ENCODE peak calls at places on chromosomes 13 and 19, in four cellular contexts. H is stimulated activated CD8-positive, alpha-beta memory T cell treated with anti-CD3 and anti-CD28 coated beads, Interleukin-12 subunit alpha, Interleukin-12 subunit beta, amount 100 ng/mL, for 1 hour; O is right cardiac atrium; T is IMR-90. B is an unnamed sample.

GRCh38 chr13:109208522-109208921 is 577.9 kb downstream of the IRS2 start:
- DNase-seq in H (no peak), T (no peak), O (no peak), B (no peak)

GRCh38 chr19:49850221-49850486 is 805 bp upstream of the PTOV1 start:
- DNase-seq in O (peak; percentile 50), H (no peak), T (no peak), B (no peak)

GRCh38 chr13:113665582-113666323 is 1.3 kb upstream of the GRK1 start:
- DNase-seq in T (no peak), H (no peak), O (no peak), B (no peak)

GRCh38 chr19:39127812-39128510 is 2.4 kb downstream of the PAK4 start:
- DNase-seq in O (no peak), H (no peak), T (no peak), B (no peak)

GRCh38 chr13:113897161-113897560 is 33.3 kb upstream of the GAS6 start:
- DNase-seq in H (no peak), T (peak; percentile 98), O (no peak), B (no peak)

GRCh38 chr19:55624109-55625003 is at the start of gene ZNF784:
- DNase-seq in H (peak; percentile 92), T (peak; percentile 90), O (peak; percentile 97), B (peak; percentile 91)

GRCh38 chr19:45250832-45251451 is at the start of gene MARK4:
- DNase-seq in H (peak; percentile 25), T (peak; percentile 34), O (peak; percentile 82), B (peak; percentile 27)

GRCh38 chr19:47110521-47111080 is 3.0 kb downstream of the ZC3H4 start:
- DNase-seq in O (peak; percentile 51), T (no peak), H (no peak), B (no peak)

GRCh38 chr13:77345150-77345780 is 18.4 kb upstream of the MYCBP2 start:
- DNase-seq in O (no peak), H (no peak), T (no peak), B (no peak)

GRCh38 chr19:6023085-6023682 is 45.2 kb upstream of the RANBP3 start:
- DNase-seq in O (no peak), T (peak; percentile 71), H (no peak), B (no peak)

GRCh38 chr19:33430674-33431277 is 57.3 kb downstream of the CEBPG start:
- DNase-seq in H (peak; percentile 28), T (peak; percentile 61), O (peak; percentile 88), B (peak; percentile 41)

GRCh38 chr19:17692566-17692965 is 4.4 kb upstream of the UNC13A start:
- DNase-seq in O (no peak), T (no peak), H (no peak), B (no peak)

GRCh38 chr13:74040200-74040599 is 94.0 kb downstream of the KLF12 start:
- DNase-seq in H (no peak), T (peak; percentile 31), O (peak; percentile 58), B (peak; percentile 10)

GRCh38 chr19:58328999-58329398 is 2.2 kb downstream of the ZSCAN22 start:
- DNase-seq in O (no peak), T (no peak), H (no peak), B (no peak)

GRCh38 chr19:5434351-5434917 is 20.8 kb upstream of the ZNRF4 start:
- DNase-seq in T (no peak), H (no peak), O (no peak), B (no peak)

GRCh38 chr13:103772576-103772975 is 706.4 kb upstream of the SLC10A2 start:
- DNase-seq in O (no peak), H (no peak), T (no peak), B (no peak)

GRCh38 chr19:18915639-18916038 is 3.5 kb downstream of the COPE start:
- DNase-seq in O (peak; percentile 75), T (peak; percentile 30), H (no peak), B (no peak)

B was measured in T-helper 17 cell.